ENCODE peak calls at places on chromosomes 6 and 20, in seven cellular contexts. One of them, this sample, is unnamed.

GRCh38 chr6:163661271-163661671 is 246.8 kb downstream of the QKI start:
- DNase-seq in NT2/D1: no peak
- DNase-seq in H1: no peak
- DNase-seq in GM12878: peak; percentile 38
- DNase-seq in K562: no peak
- DNase-seq in HepG2: no peak
- DNase-seq in SK-N-SH: no peak
- DNase-seq in this sample: no peak

GRCh38 chr20:46308258-46309157 is at the start of gene CDH22:
- DNase-seq in K562: peak; percentile 67
- DNase-seq in NT2/D1: peak; percentile 36
- DNase-seq in SK-N-SH: peak; percentile 91
- DNase-seq in H1: peak; percentile 66
- DNase-seq in HepG2: peak; percentile 48
- DNase-seq in GM12878: no peak
- DNase-seq in this sample: peak; percentile 22

GRCh38 chr6:129096651-129097290 is 213.8 kb downstream of the LAMA2 start:
- DNase-seq in GM12878: no peak
- DNase-seq in HepG2: no peak
- DNase-seq in SK-N-SH: no peak
- DNase-seq in K562: no peak
- DNase-seq in NT2/D1: no peak
- DNase-seq in H1: no peak
- DNase-seq in this sample: no peak

GRCh38 chr20:24870876-24871275 is 78.2 kb upstream of the CST7 start:
- DNase-seq in GM12878: no peak
- DNase-seq in HepG2: no peak
- DNase-seq in SK-N-SH: no peak
- DNase-seq in H1: no peak
- DNase-seq in NT2/D1: no peak
- DNase-seq in K562: no peak
- DNase-seq in this sample: no peak

GRCh38 chr20:53122853-53123252 is 150.7 kb downstream of the TSHZ2 start:
- DNase-seq in NT2/D1: no peak
- DNase-seq in H1: no peak
- DNase-seq in SK-N-SH: no peak
- DNase-seq in GM12878: no peak
- DNase-seq in HepG2: no peak
- DNase-seq in K562: no peak
- DNase-seq in this sample: no peak

GRCh38 chr6:53618219-53618618 is 47.3 kb downstream of the KLHL31 start:
- DNase-seq in GM12878: no peak
- DNase-seq in HepG2: no peak
- DNase-seq in K562: no peak
- DNase-seq in NT2/D1: no peak
- DNase-seq in H1: no peak
- DNase-seq in SK-N-SH: no peak
- DNase-seq in this sample: no peak

GRCh38 chr6:93842178-93842577 is 422.8 kb upstream of the EPHA7 start:
- DNase-seq in K562: no peak
- DNase-seq in SK-N-SH: no peak
- DNase-seq in HepG2: no peak
- DNase-seq in H1: no peak
- DNase-seq in GM12878: no peak
- DNase-seq in NT2/D1: no peak
- DNase-seq in this sample: no peak

GRCh38 chr6:151392429-151392828 is 1.1 kb upstream of the ZBTB2 start:
- DNase-seq in GM12878: no peak
- DNase-seq in SK-N-SH: no peak
- DNase-seq in K562: no peak
- DNase-seq in HepG2: no peak
- DNase-seq in H1: no peak
- DNase-seq in NT2/D1: no peak
- DNase-seq in this sample: no peak

GRCh38 chr6:14658909-14659561 is 541.5 kb downstream of the CD83 start:
- DNase-seq in HepG2: no peak
- DNase-seq in SK-N-SH: no peak
- DNase-seq in K562: no peak
- DNase-seq in GM12878: no peak
- DNase-seq in NT2/D1: no peak
- DNase-seq in H1: no peak
- DNase-seq in this sample: no peak

DNA sequence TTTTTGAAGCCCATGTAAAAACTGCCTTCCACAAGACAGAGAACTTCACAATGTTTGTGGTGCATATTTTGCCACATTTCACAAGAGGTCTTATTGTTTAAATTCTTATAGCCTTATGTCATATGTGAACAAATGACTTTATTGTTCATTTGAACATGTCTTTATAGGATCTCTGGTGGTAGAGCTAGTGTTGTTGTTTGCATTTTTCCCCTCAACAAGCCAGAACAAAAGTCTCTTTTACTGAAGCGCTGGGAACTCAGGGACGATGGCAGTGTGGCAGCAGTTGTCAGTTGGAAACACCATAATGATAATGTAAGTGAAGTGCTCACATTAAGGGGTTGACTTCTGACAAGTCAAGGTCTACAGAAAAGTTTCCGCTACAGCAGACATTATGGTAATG is 179.9 kb downstream of the GJA10 start:
- DNase-seq in SK-N-SH: no peak
- DNase-seq in HepG2: peak; percentile 15
- DNase-seq in GM12878: no peak
- DNase-seq in H1: no peak
- DNase-seq in NT2/D1: no peak
- DNase-seq in K562: no peak
- DNase-seq in this sample: no peak
- H3K4me1 ChIP-seq in SK-N-SH: peaks cover 4% of the 10 kb centered on the region
- H3K4me1 ChIP-seq in HepG2: no peaks in the 10 kb centered on the region
- H3K4me1 ChIP-seq in GM12878: no peaks in the 10 kb centered on the region
- H3K4me1 ChIP-seq in H1: no peaks in the 10 kb centered on the region
- H3K4me1 ChIP-seq in NT2/D1: no peaks in the 10 kb centered on the region
- H3K4me1 ChIP-seq in K562: no peaks in the 10 kb centered on the region
- H3K4me1 ChIP-seq in this sample: peaks cover under 1% of the 10 kb centered on the region

GRCh38 chr6:145968051-145968450 is 3.9 kb upstream of the SHPRH start:
- DNase-seq in HepG2: no peak
- DNase-seq in H1: no peak
- DNase-seq in SK-N-SH: no peak
- DNase-seq in K562: no peak
- DNase-seq in GM12878: no peak
- DNase-seq in NT2/D1: no peak
- DNase-seq in this sample: no peak
- H3K4me3 ChIP-seq in HepG2: no peak overlapping the region
- H3K4me3 ChIP-seq in H1: no peak overlapping the region
- H3K4me3 ChIP-seq in SK-N-SH: no peak overlapping the region
- H3K4me3 ChIP-seq in K562: no peak overlapping the region
- H3K4me3 ChIP-seq in GM12878: no peak overlapping the region
- H3K4me3 ChIP-seq in NT2/D1: no peak overlapping the region
- H3K4me3 ChIP-seq in this sample: no peak overlapping the region

GRCh38 chr6:11947063-11947462 is 65.0 kb upstream of the HIVEP1 start:
- DNase-seq in SK-N-SH: no peak
- DNase-seq in K562: peak; percentile 40
- DNase-seq in HepG2: no peak
- DNase-seq in GM12878: no peak
- DNase-seq in H1: no peak
- DNase-seq in NT2/D1: no peak
- DNase-seq in this sample: no peak

GRCh38 chr6:11953641-11954040 is 58.5 kb upstream of the HIVEP1 start:
- DNase-seq in H1: no peak
- DNase-seq in NT2/D1: no peak
- DNase-seq in K562: no peak
- DNase-seq in HepG2: no peak
- DNase-seq in GM12878: no peak
- DNase-seq in SK-N-SH: no peak
- DNase-seq in this sample: no peak

GRCh38 chr6:11947569-11947968 is 64.5 kb upstream of the HIVEP1 start:
- DNase-seq in K562: no peak
- DNase-seq in H1: no peak
- DNase-seq in SK-N-SH: no peak
- DNase-seq in NT2/D1: no peak
- DNase-seq in GM12878: no peak
- DNase-seq in HepG2: no peak
- DNase-seq in this sample: no peak

GRCh38 chr6:11952291-11952690 is 59.8 kb upstream of the HIVEP1 start:
- DNase-seq in K562: no peak
- DNase-seq in H1: no peak
- DNase-seq in GM12878: no peak
- DNase-seq in SK-N-SH: no peak
- DNase-seq in HepG2: no peak
- DNase-seq in NT2/D1: no peak
- DNase-seq in this sample: no peak

GRCh38 chr6:11950109-11950508 is 62.0 kb upstream of the HIVEP1 start:
- DNase-seq in GM12878: no peak
- DNase-seq in SK-N-SH: no peak
- DNase-seq in HepG2: no peak
- DNase-seq in NT2/D1: no peak
- DNase-seq in H1: no peak
- DNase-seq in K562: no peak
- DNase-seq in this sample: no peak
- TF ChIP-seq YY1 in GM12878: no peak
- TF ChIP-seq YY1 in SK-N-SH: no peak
- TF ChIP-seq YY1 in HepG2: no peak
- TF ChIP-seq YY1 in NT2/D1: no peak
- TF ChIP-seq YY1 in H1: no peak
- TF ChIP-seq YY1 in K562: no peak
- TF ChIP-seq YY1 in this sample: no peak

GRCh38 chr6:166251196-166251595 is 57.0 kb downstream of the PRR18 start:
- DNase-seq in HepG2: no peak
- DNase-seq in SK-N-SH: no peak
- DNase-seq in H1: no peak
- DNase-seq in K562: no peak
- DNase-seq in GM12878: no peak
- DNase-seq in NT2/D1: no peak
- DNase-seq in this sample: no peak
- H3K4me1 ChIP-seq in HepG2: no peaks in the 10 kb centered on the region
- H3K4me1 ChIP-seq in SK-N-SH: no peaks in the 10 kb centered on the region
- H3K4me1 ChIP-seq in H1: no peaks in the 10 kb centered on the region
- H3K4me1 ChIP-seq in K562: peaks cover 19% of the 10 kb centered on the region
- H3K4me1 ChIP-seq in GM12878: no peaks in the 10 kb centered on the region
- H3K4me1 ChIP-seq in NT2/D1: peaks cover 2% of the 10 kb centered on the region
- H3K4me1 ChIP-seq in this sample: no peaks in the 10 kb centered on the region

DNA sequence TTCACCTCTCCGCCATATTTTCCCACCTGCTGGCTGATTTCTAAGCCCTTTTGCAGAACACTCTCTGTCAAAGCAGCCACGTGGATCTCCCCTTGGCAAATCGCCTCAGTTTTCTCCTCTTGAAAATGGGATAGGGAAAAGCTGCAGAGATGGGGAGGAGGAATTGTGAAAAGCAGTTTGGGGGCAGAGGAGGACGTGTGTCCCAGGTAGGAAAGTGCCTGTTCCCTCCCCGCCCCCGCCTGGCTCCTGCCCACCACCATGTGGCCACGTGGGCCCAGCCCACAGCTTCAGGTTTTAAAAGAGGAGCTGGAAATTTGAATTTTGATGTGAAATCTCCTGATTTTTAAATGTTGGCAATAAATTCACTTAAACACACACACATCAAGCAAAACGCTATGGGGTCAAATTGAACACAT is 3.6 kb upstream of the CEBPB start:
- DNase-seq in SK-N-SH: no peak
- DNase-seq in HepG2: peak; percentile 47
- DNase-seq in K562: no peak
- DNase-seq in GM12878: no peak
- DNase-seq in NT2/D1: no peak
- DNase-seq in H1: no peak
- DNase-seq in this sample: no peak
- H3K4me3 ChIP-seq in SK-N-SH: no peak overlapping the region
- H3K4me3 ChIP-seq in HepG2: peak overlapping the region; percentile 61
- H3K4me3 ChIP-seq in K562: no peak overlapping the region
- H3K4me3 ChIP-seq in GM12878: no peak overlapping the region
- H3K4me3 ChIP-seq in NT2/D1: no peak overlapping the region
- H3K4me3 ChIP-seq in H1: no peak overlapping the region
- H3K4me3 ChIP-seq in this sample: no peak overlapping the region

GRCh38 chr6:150142304-150142656 is 564 bp upstream of the PPP1R14C start:
- DNase-seq in SK-N-SH: no peak
- DNase-seq in K562: no peak
- DNase-seq in HepG2: no peak
- DNase-seq in NT2/D1: no peak
- DNase-seq in H1: no peak
- DNase-seq in GM12878: no peak
- DNase-seq in this sample: no peak

GRCh38 chr6:150144294-150144868 is 1.5 kb downstream of the PPP1R14C start:
- DNase-seq in GM12878: no peak
- DNase-seq in H1: no peak
- DNase-seq in HepG2: no peak
- DNase-seq in K562: no peak
- DNase-seq in NT2/D1: no peak
- DNase-seq in SK-N-SH: no peak
- DNase-seq in this sample: no peak

GRCh38 chr6:150143521-150144293 is 863 bp downstream of the PPP1R14C start:
- DNase-seq in GM12878: no peak
- DNase-seq in NT2/D1: no peak
- DNase-seq in SK-N-SH: no peak
- DNase-seq in K562: peak; percentile 47
- DNase-seq in H1: peak; percentile 59
- DNase-seq in HepG2: no peak
- DNase-seq in this sample: no peak

GRCh38 chr6:150140236-150140969 is 2.4 kb upstream of the PPP1R14C start:
- DNase-seq in HepG2: no peak
- DNase-seq in H1: no peak
- DNase-seq in K562: no peak
- DNase-seq in GM12878: no peak
- DNase-seq in SK-N-SH: no peak
- DNase-seq in NT2/D1: no peak
- DNase-seq in this sample: no peak

GRCh38 chr6:150142657-150143501 is at the start of gene PPP1R14C:
- DNase-seq in H1: peak; percentile 75
- DNase-seq in SK-N-SH: peak; percentile 42
- DNase-seq in GM12878: no peak
- DNase-seq in NT2/D1: peak; percentile 13
- DNase-seq in HepG2: no peak
- DNase-seq in K562: peak; percentile 90
- DNase-seq in this sample: no peak
- TF ChIP-seq YY1 in H1: no peak
- TF ChIP-seq YY1 in SK-N-SH: no peak
- TF ChIP-seq YY1 in GM12878: no peak
- TF ChIP-seq YY1 in NT2/D1: no peak
- TF ChIP-seq YY1 in HepG2: no peak
- TF ChIP-seq YY1 in K562: peak; percentile 34
- TF ChIP-seq YY1 in this sample: no peak

GRCh38 chr20:57377350-57377749 is 13.8 kb upstream of the RBM38 start:
- DNase-seq in HepG2: no peak
- DNase-seq in H1: no peak
- DNase-seq in NT2/D1: no peak
- DNase-seq in SK-N-SH: no peak
- DNase-seq in K562: no peak
- DNase-seq in GM12878: no peak
- DNase-seq in this sample: no peak
- H3K4me1 ChIP-seq in HepG2: no peaks in the 10 kb centered on the region
- H3K4me1 ChIP-seq in H1: peaks cover 6% of the 10 kb centered on the region
- H3K4me1 ChIP-seq in NT2/D1: peaks cover 3% of the 10 kb centered on the region
- H3K4me1 ChIP-seq in SK-N-SH: no peaks in the 10 kb centered on the region
- H3K4me1 ChIP-seq in K562: peaks cover 9% of the 10 kb centered on the region
- H3K4me1 ChIP-seq in GM12878: peaks cover 11% of the 10 kb centered on the region
- H3K4me1 ChIP-seq in this sample: no peaks in the 10 kb centered on the region

GRCh38 chr6:41769376-41769775 is 10.3 kb downstream of the FRS3 start:
- DNase-seq in HepG2: no peak
- DNase-seq in H1: no peak
- DNase-seq in NT2/D1: no peak
- DNase-seq in GM12878: no peak
- DNase-seq in SK-N-SH: no peak
- DNase-seq in K562: no peak
- DNase-seq in this sample: no peak
- H3K4me3 ChIP-seq in HepG2: no peak overlapping the region
- H3K4me3 ChIP-seq in H1: no peak overlapping the region
- H3K4me3 ChIP-seq in NT2/D1: no peak overlapping the region
- H3K4me3 ChIP-seq in GM12878: no peak overlapping the region
- H3K4me3 ChIP-seq in SK-N-SH: no peak overlapping the region
- H3K4me3 ChIP-seq in K562: no peak overlapping the region
- H3K4me3 ChIP-seq in this sample: no peak overlapping the region

This sample was measured in HCT116.